ENCODE peak calls at places on chromosomes 1 and 21, in nine cellular contexts. F is kidney tubule cell; R is occipital lobe; T is GM19239; L is sigmoid colon; U is GM20000; K is DMS153; O is NCI-H1092 treated with DMSO at 0.1 percent for 48 hours; D is activated CD4-positive, alpha-beta T cell treated with anti-CD3 and anti-CD28 coated beads, Interleukin-2, amount 10 ng/mL, durations not matched to agents 7 days and 5 days. M is an unnamed sample.

GRCh38 chr1:89310505-89310904 is 37.8 kb upstream of the GBP5 start:
- DNase-seq in T (no peak), O (no peak), L (no peak), K (no peak), R (no peak), F (peak; percentile 22), D (no peak), U (peak; percentile 48), M (no peak)

GRCh38 chr1:235575597-235575996 is 71.3 kb upstream of the B3GALNT2 start:
- DNase-seq in K (no peak), O (no peak), F (no peak), L (no peak), T (no peak), R (no peak), D (no peak), U (no peak), M (no peak)

GRCh38 chr1:87765686-87766085 is 437.0 kb downstream of the LMO4 start:
- DNase-seq in L (no peak), O (no peak), K (no peak), R (no peak), U (no peak), T (no peak), D (no peak), F (peak; percentile 62), M (no peak)

GRCh38 chr21:36347962-36348328 is 27.9 kb downstream of the MORC3 start:
- DNase-seq in K (no peak), D (no peak), L (no peak), O (no peak), T (no peak), R (no peak), F (peak; percentile 5), U (no peak), M (no peak)

GRCh38 chr21:17492415-17493168 is 20.3 kb upstream of the CXADR start:
- DNase-seq in O (no peak), U (no peak), K (no peak), T (no peak), F (no peak), D (no peak), L (no peak), R (no peak), M (no peak)

GRCh38 chr1:27970401-27970800 is 10.6 kb downstream of the XKR8 start:
- DNase-seq in R (no peak), D (no peak), F (no peak), K (no peak), L (peak; percentile 81), U (no peak), T (no peak), O (no peak), M (no peak)

GRCh38 chr1:44249543-44249942 is 36.3 kb downstream of the DMAP1 start:
- DNase-seq in R (no peak), U (no peak), K (peak; percentile 67), T (no peak), O (peak; percentile 78), L (peak; percentile 71), F (no peak), D (no peak), M (no peak)

GRCh38 chr1:166064951-166065350 is 101.8 kb downstream of the FAM78B start:
- DNase-seq in D (no peak), O (no peak), F (no peak), K (no peak), T (no peak), L (no peak), U (no peak), R (no peak), M (no peak)

GRCh38 chr1:111197598-111198289 is 2.7 kb downstream of the DENND2D start:
- DNase-seq in D (no peak), K (no peak), T (no peak), L (no peak), F (no peak), U (no peak), O (no peak), R (no peak), M (peak; percentile 78)